ENCODE peak calls at places on chromosomes 12 and 14, in six cellular contexts. One of them, this sample, is unnamed.

GRCh38 chr14:101824339-101824727 is 62.8 kb downstream of the PPP2R5C start:
- DNase-seq in RPMI7951: no peak
- DNase-seq in neural crest cell: no peak
- DNase-seq in endothelial cell: no peak
- DNase-seq in kidney tubule cell: peak
- DNase-seq in testis: no peak
- DNase-seq in this sample: no peak

GRCh38 chr14:63874223-63874622 is 21.4 kb downstream of the SYNE2 start:
- DNase-seq in RPMI7951: no peak
- DNase-seq in neural crest cell: no peak
- DNase-seq in endothelial cell: peak
- DNase-seq in kidney tubule cell: no peak
- DNase-seq in testis: no peak
- DNase-seq in this sample: no peak

GRCh38 chr12:130438711-130439110 is 101.0 kb downstream of the PIWIL1 start:
- DNase-seq in RPMI7951: no peak
- DNase-seq in neural crest cell: no peak
- DNase-seq in endothelial cell: no peak
- DNase-seq in kidney tubule cell: no peak
- DNase-seq in testis: no peak
- DNase-seq in this sample: no peak

GRCh38 chr14:72892879-72893635 is 844 bp downstream of the DPF3 start:
- DNase-seq in RPMI7951: no peak
- DNase-seq in neural crest cell: peak
- DNase-seq in endothelial cell: peak
- DNase-seq in kidney tubule cell: peak
- DNase-seq in testis: peak
- DNase-seq in this sample: peak

GRCh38 chr14:91363776-91364523 is 53.7 kb downstream of the CCDC88C start:
- DNase-seq in RPMI7951: no peak
- DNase-seq in neural crest cell: no peak
- DNase-seq in endothelial cell: no peak
- DNase-seq in kidney tubule cell: no peak
- DNase-seq in testis: no peak
- DNase-seq in this sample: no peak

GRCh38 chr14:73027984-73028383 is 1.1 kb upstream of the ZFYVE1 start:
- DNase-seq in RPMI7951: no peak
- DNase-seq in neural crest cell: no peak
- DNase-seq in endothelial cell: no peak
- DNase-seq in kidney tubule cell: no peak
- DNase-seq in testis: no peak
- DNase-seq in this sample: no peak

GRCh38 chr12:67667276-67668073 is 18.9 kb downstream of the DYRK2 start:
- DNase-seq in RPMI7951: peak
- DNase-seq in neural crest cell: no peak
- DNase-seq in endothelial cell: no peak
- DNase-seq in kidney tubule cell: no peak
- DNase-seq in testis: peak
- DNase-seq in this sample: no peak

GRCh38 chr12:22377731-22378496 is 43.4 kb upstream of the ST8SIA1 start:
- DNase-seq in RPMI7951: no peak
- DNase-seq in neural crest cell: no peak
- DNase-seq in endothelial cell: no peak
- DNase-seq in kidney tubule cell: no peak
- DNase-seq in testis: no peak
- DNase-seq in this sample: no peak

GRCh38 chr14:61426048-61426447 is 104.7 kb downstream of the PRKCH start:
- DNase-seq in RPMI7951: no peak
- DNase-seq in neural crest cell: no peak
- DNase-seq in endothelial cell: no peak
- DNase-seq in kidney tubule cell: no peak
- DNase-seq in testis: no peak
- DNase-seq in this sample: no peak

GRCh38 chr14:20429801-20430669 is 5.9 kb downstream of the KLHL33 start:
- DNase-seq in RPMI7951: no peak
- DNase-seq in neural crest cell: no peak
- DNase-seq in endothelial cell: no peak
- DNase-seq in kidney tubule cell: no peak
- DNase-seq in testis: no peak
- DNase-seq in this sample: no peak

GRCh38 chr12:115660211-115660805 is 617.2 kb downstream of the MED13L start:
- DNase-seq in RPMI7951: peak
- DNase-seq in neural crest cell: no peak
- DNase-seq in endothelial cell: no peak
- DNase-seq in kidney tubule cell: no peak
- DNase-seq in testis: peak
- DNase-seq in this sample: no peak

GRCh38 chr12:32051511-32052299 is 54.9 kb upstream of the BICD1 start:
- DNase-seq in RPMI7951: peak
- DNase-seq in neural crest cell: no peak
- DNase-seq in endothelial cell: no peak
- DNase-seq in kidney tubule cell: peak
- DNase-seq in testis: no peak
- DNase-seq in this sample: no peak

GRCh38 chr14:91714805-91715204 is 17.1 kb downstream of the CATSPERB start:
- DNase-seq in RPMI7951: no peak
- DNase-seq in neural crest cell: no peak
- DNase-seq in endothelial cell: no peak
- DNase-seq in kidney tubule cell: no peak
- DNase-seq in testis: no peak
- DNase-seq in this sample: peak

GRCh38 chr14:38297681-38298080 is 41.8 kb upstream of the CLEC14A start:
- DNase-seq in RPMI7951: no peak
- DNase-seq in neural crest cell: no peak
- DNase-seq in endothelial cell: no peak
- DNase-seq in kidney tubule cell: no peak
- DNase-seq in testis: no peak
- DNase-seq in this sample: no peak

GRCh38 chr12:120235369-120236123 is 30.0 kb downstream of the PXN start:
- DNase-seq in RPMI7951: no peak
- DNase-seq in neural crest cell: no peak
- DNase-seq in endothelial cell: no peak
- DNase-seq in kidney tubule cell: no peak
- DNase-seq in testis: no peak
- DNase-seq in this sample: peak

GRCh38 chr12:130574402-130574801 is 141.7 kb downstream of the RIMBP2 start:
- DNase-seq in RPMI7951: no peak
- DNase-seq in neural crest cell: no peak
- DNase-seq in endothelial cell: no peak
- DNase-seq in kidney tubule cell: no peak
- DNase-seq in testis: no peak
- DNase-seq in this sample: no peak

GRCh38 chr12:14942532-14942931 is 4.2 kb upstream of the ERP27 start:
- DNase-seq in RPMI7951: no peak
- DNase-seq in neural crest cell: no peak
- DNase-seq in endothelial cell: no peak
- DNase-seq in kidney tubule cell: no peak
- DNase-seq in testis: no peak
- DNase-seq in this sample: no peak

GRCh38 chr12:25241171-25242020 is 9.3 kb downstream of the KRAS start:
- DNase-seq in RPMI7951: peak
- DNase-seq in neural crest cell: no peak
- DNase-seq in endothelial cell: no peak
- DNase-seq in kidney tubule cell: peak
- DNase-seq in testis: no peak
- DNase-seq in this sample: no peak

GRCh38 chr14:79056879-79057278 is 886.7 kb downstream of the NRXN3 start:
- DNase-seq in RPMI7951: no peak
- DNase-seq in neural crest cell: no peak
- DNase-seq in endothelial cell: no peak
- DNase-seq in kidney tubule cell: no peak
- DNase-seq in testis: no peak
- DNase-seq in this sample: no peak

GRCh38 chr14:76962303-76962660 is 66.2 kb downstream of the IRF2BPL start:
- DNase-seq in RPMI7951: no peak
- DNase-seq in neural crest cell: no peak
- DNase-seq in endothelial cell: no peak
- DNase-seq in kidney tubule cell: no peak
- DNase-seq in testis: no peak
- DNase-seq in this sample: no peak

GRCh38 chr14:46496409-46496808 is 155.2 kb downstream of the RPL10L start:
- DNase-seq in RPMI7951: no peak
- DNase-seq in neural crest cell: no peak
- DNase-seq in endothelial cell: no peak
- DNase-seq in kidney tubule cell: no peak
- DNase-seq in testis: no peak
- DNase-seq in this sample: no peak

GRCh38 chr12:22670762-22671161 is 45.8 kb downstream of the ETNK1 start:
- DNase-seq in RPMI7951: no peak
- DNase-seq in neural crest cell: no peak
- DNase-seq in endothelial cell: no peak
- DNase-seq in kidney tubule cell: no peak
- DNase-seq in testis: no peak
- DNase-seq in this sample: no peak

GRCh38 chr14:64700894-64701293 is 3.3 kb upstream of the PLEKHG3 start:
- DNase-seq in RPMI7951: no peak
- DNase-seq in neural crest cell: no peak
- DNase-seq in endothelial cell: no peak
- DNase-seq in kidney tubule cell: no peak
- DNase-seq in testis: no peak
- DNase-seq in this sample: no peak

GRCh38 chr12:111443586-111443985 is 37.9 kb downstream of the SH2B3 start:
- DNase-seq in RPMI7951: peak
- DNase-seq in neural crest cell: no peak
- DNase-seq in endothelial cell: no peak
- DNase-seq in kidney tubule cell: peak
- DNase-seq in testis: no peak
- DNase-seq in this sample: no peak

GRCh38 chr14:101906645-101907044 is 57.7 kb upstream of the DYNC1H1 start:
- DNase-seq in RPMI7951: no peak
- DNase-seq in neural crest cell: no peak
- DNase-seq in endothelial cell: no peak
- DNase-seq in kidney tubule cell: no peak
- DNase-seq in testis: no peak
- DNase-seq in this sample: no peak

GRCh38 chr12:12070674-12071661 is at the start of gene BCL2L14:
- DNase-seq in RPMI7951: peak
- DNase-seq in neural crest cell: no peak
- DNase-seq in endothelial cell: no peak
- DNase-seq in kidney tubule cell: peak
- DNase-seq in testis: no peak
- DNase-seq in this sample: no peak

GRCh38 chr14:104144453-104144790 is 6.0 kb downstream of the KIF26A start:
- DNase-seq in RPMI7951: no peak
- DNase-seq in neural crest cell: no peak
- DNase-seq in endothelial cell: no peak
- DNase-seq in kidney tubule cell: no peak
- DNase-seq in testis: no peak
- DNase-seq in this sample: no peak

GRCh38 chr12:47393403-47393790 is 312.4 kb downstream of the RPAP3 start:
- DNase-seq in RPMI7951: no peak
- DNase-seq in neural crest cell: no peak
- DNase-seq in endothelial cell: no peak
- DNase-seq in kidney tubule cell: no peak
- DNase-seq in testis: no peak
- DNase-seq in this sample: no peak

This sample was measured in WTC11.